ENCODE peak calls at places on chromosomes 6 and 20, in six cellular contexts. J, E, F, B, T and P are unnamed samples.

GRCh38 chr6:144181639-144182038 is 31.3 kb downstream of the STX11 start:
- DNase-seq in J (no peak), E (no peak), F (no peak), B (no peak), T (no peak), P (no peak)

GRCh38 chr6:138226701-138227315 is 8.5 kb upstream of the PBOV1 start:
- DNase-seq in J (no peak), E (no peak), F (no peak), B (no peak), T (no peak), P (no peak)

GRCh38 chr6:56096946-56097345 is 150.4 kb downstream of the COL21A1 start:
- DNase-seq in J (no peak), E (no peak), F (no peak), B (no peak), T (no peak), P (no peak)

GRCh38 chr20:61407561-61407960 is 155.5 kb downstream of the CDH4 start:
- DNase-seq in J (no peak), E (no peak), F (no peak), B (no peak), T (no peak), P (no peak)

GRCh38 chr6:109441069-109441816 is 719 bp downstream of the SMPD2 start:
- DNase-seq in J (peak), E (peak), F (peak), B (peak), T (no peak), P (peak)

GRCh38 chr6:105209950-105210706 is 30.3 kb upstream of the POPDC3 start:
- DNase-seq in J (peak), E (no peak), F (no peak), B (no peak), T (no peak), P (peak)

GRCh38 chr6:156437084-156437879 is 339.9 kb upstream of the ARID1B start:
- DNase-seq in J (no peak), E (no peak), F (no peak), B (no peak), T (no peak), P (no peak)

GRCh38 chr6:149334201-149334600 is 16.7 kb downstream of the TAB2 start:
- DNase-seq in J (no peak), E (no peak), F (no peak), B (no peak), T (peak), P (no peak)

GRCh38 chr6:147099974-147100373 is 104.2 kb upstream of the STXBP5 start:
- DNase-seq in J (no peak), E (no peak), F (no peak), B (no peak), T (peak), P (no peak)

GRCh38 chr6:130697661-130698535 is 129.3 kb upstream of the SMLR1 start:
- DNase-seq in J (peak), E (peak), F (peak), B (no peak), T (no peak), P (peak)